ENCODE peak calls at places on chromosome 3, in five cellular contexts. M is ACHN, G is activated B cell treated with CpG ODN at 0.5 μM for 24 hours, B is fibroblast of lung, W is midbrain. O is an unnamed sample.

GRCh38 chr3:12294885-12295580 is 6.2 kb downstream of the PPARG start:
- DNase-seq in B (peak; percentile 87), G (no peak), M (peak; percentile 83), W (no peak), O (no peak)

GRCh38 chr3:143331336-143331735 is 211.8 kb downstream of the CHST2 start:
- DNase-seq in G (no peak), W (no peak), B (peak; percentile 42), M (no peak), O (no peak)

GRCh38 chr3:65146149-65146548 is 458.3 kb upstream of the ADAMTS9 start:
- DNase-seq in M (peak; percentile 54), G (no peak), W (no peak), B (peak; percentile 72), O (peak; percentile 43)

GRCh38 chr3:119298565-119298941 is 4.4 kb downstream of the ARHGAP31 start:
- DNase-seq in W (no peak), G (no peak), B (no peak), M (no peak), O (no peak)

GRCh38 chr3:32246079-32246675 is 7.7 kb downstream of the CMTM8 start:
- DNase-seq in B (no peak), W (no peak), G (no peak), M (no peak), O (no peak)

GRCh38 chr3:112640864-112641751 is at the start of gene CCDC80:
- DNase-seq in B (peak; percentile 95), G (no peak), M (peak; percentile 93), W (no peak), O (no peak)

GRCh38 chr3:43259626-43260025 is 26.7 kb upstream of the SNRK start:
- DNase-seq in W (no peak), G (no peak), B (no peak), M (no peak), O (no peak)

GRCh38 chr3:170054204-170054603 is 16.4 kb downstream of the GPR160 start:
- DNase-seq in M (peak; percentile 46), W (no peak), B (no peak), G (no peak), O (no peak)

GRCh38 chr3:36714343-36714742 is 50.0 kb downstream of the DCLK3 start:
- DNase-seq in B (peak; percentile 46), M (no peak), G (no peak), W (no peak), O (no peak)

GRCh38 chr3:158731525-158731924 is 732 bp downstream of the RARRES1 start:
- DNase-seq in W (no peak), M (no peak), G (no peak), B (peak; percentile 39), O (no peak)

GRCh38 chr3:24197809-24198208 is 252.7 kb downstream of the NR1D2 start:
- DNase-seq in M (no peak), W (no peak), B (no peak), G (no peak), O (no peak)

GRCh38 chr3:61315874-61316273 is 64.6 kb upstream of the FHIT start:
- DNase-seq in M (peak; percentile 24), W (no peak), B (peak; percentile 7), G (no peak), O (no peak)

GRCh38 chr3:53232641-53233377 is 23.0 kb downstream of the TKT start:
- DNase-seq in W (no peak), B (peak; percentile 23), G (no peak), M (no peak), O (no peak)

GRCh38 chr3:195107593-195107992 is 163.4 kb downstream of the XXYLT1 start:
- DNase-seq in M (no peak), W (no peak), G (no peak), B (no peak), O (no peak)

GRCh38 chr3:6549296-6549695 is 311.6 kb upstream of the GRM7 start:
- DNase-seq in B (no peak), G (no peak), W (no peak), M (no peak), O (no peak)

GRCh38 chr3:175940243-175940642 is 1081.1 kb downstream of the NAALADL2 start:
- DNase-seq in W (no peak), M (peak; percentile 28), G (no peak), B (peak; percentile 70), O (no peak)

GRCh38 chr3:45575491-45575923 is 19.0 kb upstream of the LIMD1 start:
- DNase-seq in G (no peak), M (no peak), W (no peak), B (peak; percentile 88), O (no peak)

GRCh38 chr3:4674216-4674615 is 181.1 kb downstream of the ITPR1 start:
- DNase-seq in W (no peak), G (no peak), M (no peak), B (peak; percentile 83), O (no peak)

GRCh38 chr3:162353414-162353813 is 856.8 kb downstream of the OTOL1 start:
- DNase-seq in G (no peak), M (no peak), B (no peak), W (no peak), O (no peak)

GRCh38 chr3:105523496-105523895 is 156.8 kb downstream of the ALCAM start:
- DNase-seq in G (no peak), W (no peak), B (peak; percentile 43), M (no peak), O (no peak)

GRCh38 chr3:73432021-73432722 is 192.6 kb downstream of the PDZRN3 start:
- DNase-seq in B (peak; percentile 41), W (peak; percentile 27), M (peak; percentile 43), G (no peak), O (no peak)

O was measured in upper lobe of left lung.